ENCODE peak calls at places on chromosome 12, in eight cellular contexts. V, E, F, L, J, W, B and K are unnamed samples. For H3K36me3 and H3K4me1, the result is how much of the 10 kb centered on the place peaks cover.

GRCh38 chr12:130849561-130850417 is 10.7 kb upstream of the STX2 start:
- DNase-seq in E (no peak), V (no peak), J (no peak), B (no peak), F (no peak), W (no peak), L (no peak), K (no peak)

GRCh38 chr12:22268973-22269372 is 65.5 kb downstream of the ST8SIA1 start:
- DNase-seq in W (no peak), L (no peak), E (no peak), V (no peak), J (no peak), F (no peak), B (no peak), K (no peak)

GRCh38 chr12:39723831-39724230 is 104.2 kb upstream of the ABCD2 start:
- DNase-seq in W (no peak), B (no peak), V (no peak), L (no peak), F (no peak), J (no peak), E (no peak), K (no peak)

GRCh38 chr12:4562034-4562657 is at the start of gene DYRK4:
- DNase-seq in V (peak), F (peak), B (peak), E (peak), W (no peak), J (peak), L (peak), K (peak)

GRCh38 chr12:28191018-28191595 is 851 bp downstream of the CCDC91 start:
- DNase-seq in J (peak), B (peak), W (no peak), E (no peak), V (no peak), F (peak), L (no peak), K (no peak)

GRCh38 chr12:4012977-4013968 is 140.1 kb upstream of the PARP11 start:
- DNase-seq in E (no peak), V (no peak), B (no peak), J (no peak), L (no peak), W (no peak), F (no peak), K (peak)

GRCh38 chr12:2752676-2753371 is 41.9 kb upstream of the FKBP4 start:
- DNase-seq in V (peak), L (peak), W (peak), J (peak), B (no peak), E (peak), F (peak), K (peak)

GRCh38 chr12:2251485-2252179 is 198.8 kb downstream of the CACNA1C start:
- DNase-seq in F (no peak), W (no peak), B (no peak), L (no peak), J (no peak), V (no peak), E (no peak), K (no peak)

GRCh38 chr12:62211510-62211909 is 48.7 kb upstream of the USP15 start:
- DNase-seq in J (no peak), F (no peak), E (no peak), B (no peak), L (no peak), W (no peak), V (no peak), K (no peak)

GRCh38 chr12:27142102-27142721 is 59.8 kb upstream of the C12orf71 start:
- DNase-seq in E (peak), F (no peak), V (no peak), B (peak), W (peak), L (no peak), J (no peak), K (no peak)

GRCh38 chr12:76387614-76388013 is 39.4 kb upstream of the BBS10 start:
- DNase-seq in V (no peak), F (no peak), E (no peak), L (no peak), W (no peak), B (no peak), J (no peak), K (no peak)
- H3K36me3 ChIP-seq in V (half or more), F (under half), E (under half), L (half or more), W (under half), B (under half), J (half or more), K (under half)

GRCh38 chr12:52187640-52188039 is 4.2 kb downstream of the KRT80 start:
- DNase-seq in L (no peak), J (no peak), V (no peak), F (no peak), B (no peak), W (no peak), E (no peak), K (no peak)

GRCh38 chr12:52184813-52185212 is 7.0 kb downstream of the KRT80 start:
- DNase-seq in W (no peak), B (no peak), J (no peak), V (no peak), L (no peak), F (no peak), E (no peak), K (no peak)

GRCh38 chr12:52187206-52187605 is 4.6 kb downstream of the KRT80 start:
- DNase-seq in E (no peak), F (no peak), V (no peak), B (no peak), J (no peak), L (no peak), W (no peak), K (no peak)

GRCh38 chr12:52185400-52185967 is 6.3 kb downstream of the KRT80 start:
- DNase-seq in F (no peak), L (no peak), V (no peak), W (no peak), B (no peak), E (no peak), J (no peak), K (no peak)

GRCh38 chr12:52186135-52186840 is 5.5 kb downstream of the KRT80 start:
- DNase-seq in J (no peak), W (no peak), F (no peak), L (no peak), V (no peak), E (no peak), B (no peak), K (no peak)
- H3K4me1 ChIP-seq in J (under half), W (half or more), F (under half), L (under half), V (under half), E (under half), B (under half), K (under half)

DNA sequence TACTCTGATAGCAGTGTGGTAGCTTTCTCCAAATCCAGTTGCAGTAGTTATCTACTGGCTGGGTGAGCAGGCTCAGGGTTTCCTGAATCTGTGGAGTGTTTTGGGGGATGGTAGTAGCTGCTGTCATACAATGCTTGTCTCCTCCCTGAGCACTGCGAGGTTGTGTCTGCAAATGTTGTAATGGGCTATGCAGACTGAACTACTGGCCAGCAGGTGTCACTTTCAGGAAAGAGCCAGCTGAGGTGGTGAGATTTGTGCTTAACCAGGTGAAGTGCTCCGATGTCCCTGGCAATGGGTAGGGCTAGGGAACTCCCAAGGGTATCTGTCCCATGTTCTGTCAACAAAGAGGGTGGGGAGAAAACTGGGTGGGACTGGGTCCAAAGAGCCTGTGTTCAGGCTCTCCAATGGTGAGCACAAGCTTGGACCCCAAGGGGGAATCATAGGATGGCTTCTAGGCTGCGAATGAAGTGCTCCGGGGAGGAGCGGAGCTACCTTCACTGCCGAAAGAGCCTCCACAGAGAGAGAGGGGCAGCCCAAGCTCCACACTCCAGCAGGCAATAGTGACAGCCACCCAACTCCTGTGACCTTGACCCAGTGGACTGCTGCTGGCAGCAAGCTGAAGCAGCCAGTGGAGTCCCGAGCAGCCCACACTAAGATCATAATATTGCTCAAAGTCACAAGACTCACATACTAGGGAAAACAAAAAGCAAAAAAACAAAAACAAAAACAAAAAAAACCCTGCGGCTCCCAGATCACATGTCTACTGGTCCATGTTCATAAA is 1324.0 kb upstream of the USP15 start:
- DNase-seq in L (no peak), E (no peak), W (no peak), F (no peak), V (no peak), B (no peak), J (no peak), K (no peak)
- TF ChIP-seq CTCF in L (no peak), E (no peak), W (no peak), F (no peak), V (no peak), B (no peak), J (no peak), K (no peak)

GRCh38 chr12:104599272-104599984 is 142.7 kb downstream of the CHST11 start:
- DNase-seq in J (no peak), F (no peak), W (no peak), B (no peak), E (no peak), V (no peak), L (no peak), K (no peak)
- H3K36me3 ChIP-seq in J (under half), F (under half), W (under half), B (under half), E (under half), V (under half), L (under half), K (under half)

GRCh38 chr12:64177001-64177400 is 45.1 kb downstream of the KICS2 start:
- DNase-seq in J (no peak), V (no peak), L (no peak), W (no peak), B (no peak), E (no peak), F (no peak), K (no peak)

GRCh38 chr12:64178122-64178521 is 44.0 kb downstream of the KICS2 start:
- DNase-seq in F (no peak), E (no peak), L (no peak), V (no peak), J (no peak), B (no peak), W (no peak), K (no peak)

GRCh38 chr12:64180951-64181350 is 41.1 kb downstream of the KICS2 start:
- DNase-seq in F (no peak), L (no peak), B (peak), W (peak), E (peak), J (no peak), V (no peak), K (no peak)

GRCh38 chr12:64184216-64184615 is 37.9 kb downstream of the KICS2 start:
- DNase-seq in V (no peak), W (no peak), J (no peak), L (no peak), B (no peak), F (no peak), E (no peak), K (no peak)

DNA sequence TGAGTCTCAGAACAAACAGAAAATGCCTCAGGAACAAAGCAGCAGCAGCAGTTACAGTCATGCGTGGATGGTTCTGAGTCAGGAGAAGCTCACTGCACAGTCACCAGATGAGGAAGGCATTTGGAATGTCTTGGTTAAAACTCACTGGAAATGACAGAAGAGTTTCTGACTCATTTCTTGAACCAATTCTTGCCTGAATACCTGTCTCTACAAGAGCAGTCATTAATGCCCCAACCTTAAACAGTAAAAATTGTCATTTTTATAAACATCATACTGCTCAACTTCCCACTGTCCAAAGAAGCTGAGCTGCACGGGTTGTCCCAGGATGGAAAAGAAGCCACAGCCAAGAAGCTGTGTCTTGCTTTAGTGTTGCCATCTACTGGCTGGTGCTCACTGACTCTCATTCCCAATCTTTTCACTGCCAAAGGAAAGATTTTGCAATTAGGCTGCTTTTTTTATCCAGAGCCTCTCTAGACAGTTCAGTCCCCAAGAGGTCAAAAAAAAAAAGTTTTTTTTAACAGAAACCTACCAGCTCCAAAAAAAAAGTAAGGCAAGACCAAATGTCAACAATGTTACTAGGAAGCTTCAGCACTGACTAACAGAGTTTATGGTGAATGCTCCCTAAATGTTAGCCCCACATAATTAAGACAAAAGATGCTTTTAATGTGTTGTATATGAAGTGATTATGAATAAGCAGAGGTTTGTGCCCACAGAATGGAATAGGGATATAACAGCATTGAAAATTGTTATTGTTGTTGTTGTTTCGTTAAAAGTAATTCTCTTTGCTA is 40.4 kb downstream of the KICS2 start:
- DNase-seq in B (peak), E (peak), W (peak), V (no peak), L (peak), J (no peak), F (no peak), K (peak)
- H3K4me1 ChIP-seq in B (under half), E (under half), W (under half), V (under half), L (under half), J (under half), F (under half), K (under half)